ENCODE peak calls at places on chromosomes 6 and 20, in four cellular contexts. I is left ventricle myocardium inferior, L is GM04504, Y is LoVo. A is an unnamed sample.

GRCh38 chr6:90719321-90720195 is 132.7 kb upstream of the MAP3K7 start:
- DNase-seq in I (no peak), L (no peak), Y (no peak), A (no peak)

GRCh38 chr6:21588812-21589811 is 4.4 kb upstream of the SOX4 start:
- DNase-seq in I (peak; percentile 88), L (peak; percentile 63), Y (peak; percentile 86), A (peak; percentile 94)

GRCh38 chr6:82243886-82244285 is 3.7 kb downstream of the IBTK start:
- DNase-seq in I (no peak), L (no peak), Y (no peak), A (no peak)

GRCh38 chr20:62219992-62220665 is at the start of gene HRH3:
- DNase-seq in I (no peak), L (no peak), Y (no peak), A (no peak)

GRCh38 chr6:167470101-167470835 is 145.4 kb downstream of the TTLL2 start:
- DNase-seq in I (no peak), L (no peak), Y (no peak), A (no peak)

GRCh38 chr6:158780963-158781691 is 38.0 kb downstream of the EZR start:
- DNase-seq in I (no peak), L (no peak), Y (no peak), A (no peak)

GRCh38 chr20:17538517-17539170 is 7.5 kb upstream of the BFSP1 start:
- DNase-seq in I (no peak), L (no peak), Y (peak; percentile 48), A (no peak)

GRCh38 chr6:41707565-41708200 is 27.7 kb downstream of the TFEB start:
- DNase-seq in I (no peak), L (no peak), Y (no peak), A (no peak)

GRCh38 chr6:40630046-40630445 is 42.9 kb upstream of the LRFN2 start:
- DNase-seq in I (no peak), L (no peak), Y (no peak), A (no peak)

GRCh38 chr6:3841711-3842565 is 7.2 kb upstream of the FAM50B start:
- DNase-seq in I (no peak), L (peak; percentile 68), Y (no peak), A (no peak)

GRCh38 chr6:20688710-20689500 is 154.6 kb downstream of the CDKAL1 start:
- DNase-seq in I (no peak), L (no peak), Y (no peak), A (no peak)

GRCh38 chr20:39961667-39962066 is 727.4 kb downstream of the MAFB start:
- DNase-seq in I (no peak), L (no peak), Y (no peak), A (no peak)

GRCh38 chr6:44074383-44075136 is 52.7 kb downstream of the MRPL14 start:
- DNase-seq in I (peak; percentile 84), L (no peak), Y (peak; percentile 71), A (no peak)

GRCh38 chr6:48378874-48379407 is 267.9 kb upstream of the PTCHD4 start:
- DNase-seq in I (no peak), L (no peak), Y (no peak), A (no peak)

GRCh38 chr6:125818659-125819297 is 28.0 kb downstream of the NCOA7 start:
- DNase-seq in I (no peak), L (no peak), Y (no peak), A (no peak)

GRCh38 chr6:4647414-4648365 is 128.5 kb upstream of the CDYL start:
- DNase-seq in I (peak; percentile 77), L (peak; percentile 58), Y (peak; percentile 70), A (peak; percentile 88)

GRCh38 chr6:84284428-84285033 is 57.1 kb upstream of the CEP162 start:
- DNase-seq in I (no peak), L (no peak), Y (no peak), A (no peak)